ENCODE peak calls at places on chromosomes 5 and 9, in six cellular contexts. J, P, B, W, S and O are unnamed samples.

GRCh38 chr5:172412724-172413260 is 41.5 kb downstream of the SH3PXD2B start:
- DNase-seq in J (peak; percentile 78), P (no peak), B (peak; percentile 81), W (peak; percentile 92), S (no peak), O (peak; percentile 97)

GRCh38 chr5:139837711-139838380 is 42.2 kb downstream of the PSD2 start:
- DNase-seq in J (no peak), P (no peak), B (peak; percentile 9), W (no peak), S (no peak), O (no peak)

GRCh38 chr9:35489313-35490154 is at the start of gene RUSC2:
- DNase-seq in J (peak; percentile 96), P (peak; percentile 61), B (peak; percentile 86), W (peak; percentile 60), S (peak; percentile 91), O (peak; percentile 90)

GRCh38 chr5:179900206-179900605 is 7.5 kb downstream of the TBC1D9B start:
- DNase-seq in J (no peak), P (no peak), B (no peak), W (no peak), S (no peak), O (no peak)

GRCh38 chr5:150641826-150642566 is 1.5 kb downstream of the SYNPO start:
- DNase-seq in J (no peak), P (no peak), B (no peak), W (no peak), S (no peak), O (no peak)

GRCh38 chr9:82148849-82149544 is 160.4 kb downstream of the SPATA31D1 start:
- DNase-seq in J (no peak), P (no peak), B (no peak), W (no peak), S (no peak), O (no peak)

GRCh38 chr5:15353086-15353645 is 146.8 kb upstream of the FBXL7 start:
- DNase-seq in J (no peak), P (no peak), B (no peak), W (no peak), S (no peak), O (no peak)

GRCh38 chr9:125214186-125214585 is 13.8 kb downstream of the RABEPK start:
- DNase-seq in J (no peak), P (no peak), B (no peak), W (no peak), S (no peak), O (no peak)

GRCh38 chr5:160287378-160288051 is 24.8 kb downstream of the CCNJL start:
- DNase-seq in J (peak; percentile 83), P (peak; percentile 91), B (peak; percentile 45), W (no peak), S (no peak), O (no peak)

GRCh38 chr5:56499877-56500276 is 266.7 kb upstream of the ANKRD55 start:
- DNase-seq in J (no peak), P (no peak), B (no peak), W (no peak), S (no peak), O (no peak)

GRCh38 chr5:56494300-56494704 is 261.2 kb upstream of the ANKRD55 start:
- DNase-seq in J (no peak), P (no peak), B (no peak), W (no peak), S (no peak), O (no peak)

GRCh38 chr5:56498759-56499395 is 265.7 kb upstream of the ANKRD55 start:
- DNase-seq in J (peak; percentile 73), P (no peak), B (no peak), W (no peak), S (no peak), O (no peak)

GRCh38 chr5:56493751-56494150 is 260.6 kb upstream of the ANKRD55 start:
- DNase-seq in J (no peak), P (no peak), B (no peak), W (no peak), S (no peak), O (no peak)

DNA sequence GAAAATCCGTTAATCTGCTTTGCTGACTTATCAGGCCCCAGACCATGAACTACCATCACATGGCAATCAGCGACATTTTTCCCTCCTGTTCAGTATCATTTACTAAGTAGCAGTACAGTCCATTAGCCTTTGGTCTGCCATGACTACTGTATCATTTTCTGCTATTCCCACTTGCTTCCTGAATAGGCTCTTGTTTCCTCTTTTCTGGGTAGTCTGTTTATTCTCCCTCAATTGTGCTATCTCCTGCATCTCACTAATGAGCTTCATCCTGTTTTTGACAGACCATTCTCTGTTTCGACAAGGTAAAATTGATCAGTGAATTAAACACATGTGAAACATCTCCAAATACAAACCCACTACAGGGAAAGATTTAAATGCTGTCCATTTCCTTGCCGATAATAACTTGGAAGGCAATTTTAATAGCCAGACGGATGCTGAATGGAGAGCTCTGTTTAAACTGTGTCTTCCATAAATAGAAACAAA is 263.5 kb upstream of the ANKRD55 start:
- DNase-seq in J (no peak), P (no peak), B (no peak), W (no peak), S (no peak), O (no peak)
- TF ChIP-seq EP300 in J (no peak), P (no peak), B (no peak), W (no peak), S (no peak), O (no peak)

GRCh38 chr5:926416-927171 is 33.9 kb downstream of the TRIP13 start:
- DNase-seq in J (peak; percentile 88), P (no peak), B (no peak), W (no peak), S (no peak), O (no peak)
- TF ChIP-seq CTCF in J (peak; percentile 17), P (peak; percentile 48), B (no peak), W (no peak), S (no peak), O (peak; percentile 39)

DNA sequence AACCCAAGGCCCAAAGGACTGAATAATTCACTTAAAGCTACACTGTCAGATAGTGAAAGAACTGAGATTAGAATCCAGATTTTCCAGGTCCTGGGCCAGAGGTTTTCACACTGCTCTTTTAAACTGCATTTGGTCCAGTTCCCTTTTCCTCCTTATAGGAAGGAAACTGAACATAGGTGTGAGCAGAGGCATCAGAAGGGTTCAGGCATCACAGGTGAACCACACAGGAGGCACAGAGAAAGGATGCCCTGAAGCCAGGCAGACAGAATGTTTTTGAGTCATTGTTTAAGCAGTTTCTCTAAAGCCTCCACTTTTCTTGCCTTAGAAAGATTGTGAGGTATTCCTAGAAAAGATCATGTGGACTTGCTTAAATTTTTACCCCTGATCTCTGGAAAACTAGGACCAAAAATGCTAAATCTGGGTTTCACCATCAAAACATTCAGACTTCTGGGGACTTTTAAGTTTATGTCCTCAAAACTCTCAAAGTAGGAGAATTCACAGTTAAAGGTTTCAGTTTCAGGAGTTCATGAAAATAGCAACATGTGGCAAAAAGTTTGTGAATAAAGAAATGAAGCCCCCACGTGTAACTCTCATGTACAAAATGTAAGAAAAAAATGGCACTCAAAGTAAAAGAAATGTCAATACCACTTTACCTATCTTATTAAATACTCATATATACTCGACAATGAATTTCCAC is 386.1 kb downstream of the NTRK2 start:
- DNase-seq in J (no peak), P (no peak), B (no peak), W (no peak), S (no peak), O (no peak)
- TF ChIP-seq EP300 in J (no peak), P (no peak), B (no peak), W (no peak), S (no peak), O (no peak)

GRCh38 chr9:134333874-134334581 is 7.8 kb downstream of the RXRA start:
- DNase-seq in J (no peak), P (no peak), B (no peak), W (no peak), S (no peak), O (no peak)

GRCh38 chr9:134336174-134336705 is 10.0 kb downstream of the RXRA start:
- DNase-seq in J (peak; percentile 49), P (no peak), B (no peak), W (no peak), S (no peak), O (no peak)

GRCh38 chr9:134333234-134333873 is 7.1 kb downstream of the RXRA start:
- DNase-seq in J (peak; percentile 62), P (no peak), B (no peak), W (no peak), S (no peak), O (no peak)

GRCh38 chr9:134335490-134336173 is 9.4 kb downstream of the RXRA start:
- DNase-seq in J (peak; percentile 77), P (no peak), B (no peak), W (no peak), S (no peak), O (no peak)

GRCh38 chr9:134335095-134335489 is 8.8 kb downstream of the RXRA start:
- DNase-seq in J (no peak), P (no peak), B (no peak), W (no peak), S (no peak), O (no peak)
- TF ChIP-seq CTCF in J (no peak), P (no peak), B (no peak), W (no peak), S (no peak), O (no peak)

GRCh38 chr9:112093147-112093874 is 81.8 kb downstream of the SUSD1 start:
- DNase-seq in J (no peak), P (no peak), B (no peak), W (no peak), S (no peak), O (no peak)
- TF ChIP-seq EP300 in J (no peak), P (no peak), B (no peak), W (no peak), S (no peak), O (no peak)

DNA sequence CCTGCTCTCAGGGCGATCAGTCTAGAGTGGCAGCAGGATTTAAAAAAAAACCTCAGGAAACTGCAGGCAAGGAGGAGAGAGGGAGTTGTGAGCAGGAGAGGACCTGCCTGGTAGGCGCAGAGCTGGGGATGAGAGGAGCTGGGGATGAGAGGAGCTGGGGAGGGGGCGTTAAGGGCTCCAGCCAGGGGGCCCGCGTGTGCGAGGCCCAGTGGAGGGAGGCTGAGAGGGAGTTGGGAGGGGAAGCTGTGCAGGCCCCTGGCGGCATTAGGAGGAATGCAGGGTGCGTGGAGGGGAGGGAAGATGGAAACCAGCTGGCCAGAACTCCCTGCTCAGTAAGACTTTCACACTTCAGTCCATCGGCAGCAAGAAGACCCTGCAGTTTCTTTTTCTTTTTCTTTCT is 45.2 kb upstream of the HMCN2 start:
- DNase-seq in J (no peak), P (no peak), B (peak; percentile 75), W (no peak), S (no peak), O (no peak)
- TF ChIP-seq CTCF in J (no peak), P (no peak), B (peak; percentile 31), W (no peak), S (no peak), O (no peak)